ENCODE peak calls at places on chromosomes 11 and 22, in four cellular contexts. X is upper lobe of right lung, E is body of pancreas, V is DND-41. J is an unnamed sample.

GRCh38 chr11:111735262-111736116 is 30.7 kb downstream of the PPP2R1B start:
- DNase-seq in E (no peak), X (no peak), V (no peak), J (peak)

GRCh38 chr11:108558222-108558621 is 35.3 kb downstream of the EXPH5 start:
- DNase-seq in E (no peak), X (no peak), V (no peak), J (no peak)

GRCh38 chr11:88104408-88104807 is 70.8 kb downstream of the RAB38 start:
- DNase-seq in V (no peak), X (no peak), E (no peak), J (no peak)

GRCh38 chr11:104772806-104773241 is 125.4 kb downstream of the CASP12 start:
- DNase-seq in E (no peak), V (no peak), X (no peak), J (peak)

GRCh38 chr11:129283141-129283540 is 91.0 kb upstream of the ARHGAP32 start:
- DNase-seq in E (peak), V (no peak), X (no peak), J (no peak)

GRCh38 chr11:29124436-29124835 is 892.4 kb downstream of the KCNA4 start:
- DNase-seq in X (no peak), V (no peak), E (no peak), J (no peak)

GRCh38 chr11:70910835-70911234 is 341.5 kb downstream of the SHANK2 start:
- DNase-seq in V (no peak), E (no peak), X (peak), J (no peak)

GRCh38 chr11:73520358-73521061 is 77.4 kb downstream of the FAM168A start:
- DNase-seq in X (no peak), V (no peak), E (no peak), J (peak)

GRCh38 chr11:114479331-114479730 is 40.1 kb downstream of the REXO2 start:
- DNase-seq in E (no peak), V (no peak), X (no peak), J (no peak)

GRCh38 chr11:705646-706438 is at the start of gene EPS8L2:
- DNase-seq in X (peak), E (peak), V (no peak), J (no peak)

GRCh38 chr11:20097319-20098221 is 62.7 kb downstream of the DBX1 start:
- DNase-seq in E (no peak), X (no peak), V (no peak), J (no peak)

GRCh38 chr11:61967924-61968757 is 707 bp upstream of the FTH1 start:
- DNase-seq in E (peak), V (peak), X (peak), J (peak)

GRCh38 chr11:94023856-94024255 is 2.7 kb downstream of the HEPHL1 start:
- DNase-seq in V (no peak), X (no peak), E (no peak), J (no peak)

GRCh38 chr22:40567106-40567505 is 69.4 kb downstream of the MRTFA start:
- DNase-seq in X (no peak), V (no peak), E (no peak), J (no peak)

GRCh38 chr11:99534812-99535211 is 514.1 kb downstream of the CNTN5 start:
- DNase-seq in E (no peak), X (no peak), V (no peak), J (no peak)

GRCh38 chr22:47798229-47798628 is 1035.8 kb downstream of the TBC1D22A start:
- DNase-seq in X (no peak), V (no peak), E (no peak), J (no peak)

GRCh38 chr11:106524446-106524845 is 447.0 kb downstream of the AASDHPPT start:
- DNase-seq in E (no peak), X (no peak), V (no peak), J (no peak)

GRCh38 chr11:66950113-66950535 is 8.1 kb downstream of the PC start:
- DNase-seq in V (no peak), X (no peak), E (peak), J (peak)

GRCh38 chr11:126281245-126281644 is 1.6 kb upstream of the TIRAP start:
- DNase-seq in V (no peak), X (peak), E (no peak), J (no peak)

GRCh38 chr11:113994077-113994954 is 19.4 kb downstream of the HTR3A start:
- DNase-seq in V (peak), E (peak), X (no peak), J (peak)

GRCh38 chr11:130318031-130318673 is 3.4 kb upstream of the ZBTB44 start:
- DNase-seq in E (no peak), X (no peak), V (no peak), J (no peak)

GRCh38 chr11:14499178-14499559 is 442 bp downstream of the COPB1 start:
- DNase-seq in E (peak), V (peak), X (no peak), J (peak)

GRCh38 chr11:125768256-125769046 is 10.2 kb downstream of the PATE2 start:
- DNase-seq in V (no peak), E (no peak), X (no peak), J (peak)

GRCh38 chr11:77065878-77066228 is 918 bp upstream of the CAPN5 start:
- DNase-seq in E (peak), V (no peak), X (peak), J (peak)

GRCh38 chr22:24554316-24555159 is at the start of gene GUCD1:
- DNase-seq in E (no peak), V (peak), X (no peak), J (peak)

GRCh38 chr11:119248750-119249670 is 42.9 kb downstream of the CBL start:
- DNase-seq in V (no peak), X (no peak), E (no peak), J (no peak)

GRCh38 chr11:131169057-131169456 is 201.4 kb upstream of the NTM start:
- DNase-seq in X (no peak), E (no peak), V (no peak), J (no peak)

GRCh38 chr11:77171885-77172665 is 44.0 kb downstream of the MYO7A start:
- DNase-seq in X (no peak), E (no peak), V (no peak), J (no peak)

DNA sequence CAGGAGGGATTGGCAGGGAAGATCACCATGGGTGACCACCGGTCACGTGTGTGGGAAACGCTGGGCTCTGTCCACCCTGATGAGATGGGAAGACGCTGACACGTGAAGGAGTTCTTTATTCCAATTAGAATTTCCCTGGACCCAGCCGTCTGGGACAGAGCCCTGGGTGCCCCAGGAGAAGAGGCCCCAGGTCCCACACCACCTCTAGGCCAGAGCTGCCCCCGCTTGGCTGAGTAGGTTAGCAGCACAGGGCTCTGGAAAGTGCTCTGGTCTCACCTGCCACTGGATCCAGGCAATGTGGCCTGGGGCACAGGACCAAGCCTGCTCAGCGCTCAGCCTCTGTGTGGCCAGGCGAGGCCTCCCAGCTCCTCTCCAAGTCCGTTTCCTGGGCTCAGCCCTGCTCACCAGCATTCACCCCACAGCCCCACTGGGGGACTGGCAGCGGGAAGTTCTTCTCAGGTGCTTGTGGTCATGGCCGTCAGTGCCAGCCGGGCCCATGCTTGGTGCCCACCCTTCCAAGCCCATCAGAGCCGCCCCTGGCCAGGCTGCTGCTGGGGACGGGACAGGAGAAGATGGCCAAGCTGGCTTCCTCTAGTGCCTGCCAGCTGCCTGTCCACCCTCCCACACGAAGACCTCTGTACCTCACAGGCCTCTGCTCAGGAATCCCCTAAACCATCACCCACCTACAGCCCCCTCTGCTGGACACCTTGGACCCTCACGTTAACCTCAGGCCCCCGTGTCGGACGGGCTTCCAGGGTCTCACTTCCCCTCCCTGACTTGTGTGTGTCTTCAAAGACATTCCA is 62.5 kb upstream of the FGF3 start:
- DNase-seq in X (peak), E (no peak), V (no peak), J (peak)
- TF ChIP-seq CTCF in X (no peak), E (no peak), V (peak), J (peak)

GRCh38 chr22:37258005-37258790 is 14.1 kb upstream of the RAC2 start:
- DNase-seq in X (peak), V (no peak), E (no peak), J (no peak)
- H3K27ac ChIP-seq in X (no peak), V (no peak), E (no peak), J (no peak)

GRCh38 chr11:101880208-101880607 is 34.6 kb upstream of the CEP126 start:
- DNase-seq in E (no peak), X (no peak), V (peak), J (peak)
- TF ChIP-seq CTCF in E (peak), X (peak), V (peak), J (peak)

GRCh38 chr11:123590296-123590912 is 64.0 kb downstream of the SCN3B start:
- DNase-seq in V (no peak), X (no peak), E (peak), J (no peak)

GRCh38 chr11:123587044-123587443 is 67.4 kb downstream of the SCN3B start:
- DNase-seq in E (no peak), V (no peak), X (no peak), J (no peak)

GRCh38 chr11:123587559-123587958 is 66.9 kb downstream of the SCN3B start:
- DNase-seq in E (no peak), X (no peak), V (no peak), J (no peak)

GRCh38 chr11:123588117-123588815 is 66.2 kb downstream of the SCN3B start:
- DNase-seq in X (no peak), V (no peak), E (no peak), J (no peak)

GRCh38 chr11:123588863-123589262 is 65.6 kb downstream of the SCN3B start:
- DNase-seq in E (no peak), X (no peak), V (no peak), J (no peak)
- H3K27ac ChIP-seq in E (peak), X (no peak), V (no peak), J (no peak)

GRCh38 chr22:30327864-30328345 is 1.2 kb upstream of the TBC1D10A start:
- DNase-seq in E (peak), X (no peak), V (no peak), J (no peak)
- TF ChIP-seq CTCF in E (peak), X (peak), V (no peak), J (no peak)

GRCh38 chr11:78392854-78393253 is 24.8 kb downstream of the GAB2 start:
- DNase-seq in X (no peak), E (no peak), V (no peak), J (no peak)

GRCh38 chr11:78386551-78386950 is 31.1 kb downstream of the GAB2 start:
- DNase-seq in E (no peak), X (no peak), V (no peak), J (no peak)

GRCh38 chr11:78395597-78395996 is 22.0 kb downstream of the GAB2 start:
- DNase-seq in V (no peak), E (no peak), X (no peak), J (no peak)

GRCh38 chr11:78391424-78391823 is 26.2 kb downstream of the GAB2 start:
- DNase-seq in X (no peak), E (no peak), V (no peak), J (no peak)

GRCh38 chr11:78390809-78391208 is 26.8 kb downstream of the GAB2 start:
- DNase-seq in X (no peak), V (no peak), E (no peak), J (no peak)
- H3K27ac ChIP-seq in X (no peak), V (no peak), E (no peak), J (no peak)

DNA sequence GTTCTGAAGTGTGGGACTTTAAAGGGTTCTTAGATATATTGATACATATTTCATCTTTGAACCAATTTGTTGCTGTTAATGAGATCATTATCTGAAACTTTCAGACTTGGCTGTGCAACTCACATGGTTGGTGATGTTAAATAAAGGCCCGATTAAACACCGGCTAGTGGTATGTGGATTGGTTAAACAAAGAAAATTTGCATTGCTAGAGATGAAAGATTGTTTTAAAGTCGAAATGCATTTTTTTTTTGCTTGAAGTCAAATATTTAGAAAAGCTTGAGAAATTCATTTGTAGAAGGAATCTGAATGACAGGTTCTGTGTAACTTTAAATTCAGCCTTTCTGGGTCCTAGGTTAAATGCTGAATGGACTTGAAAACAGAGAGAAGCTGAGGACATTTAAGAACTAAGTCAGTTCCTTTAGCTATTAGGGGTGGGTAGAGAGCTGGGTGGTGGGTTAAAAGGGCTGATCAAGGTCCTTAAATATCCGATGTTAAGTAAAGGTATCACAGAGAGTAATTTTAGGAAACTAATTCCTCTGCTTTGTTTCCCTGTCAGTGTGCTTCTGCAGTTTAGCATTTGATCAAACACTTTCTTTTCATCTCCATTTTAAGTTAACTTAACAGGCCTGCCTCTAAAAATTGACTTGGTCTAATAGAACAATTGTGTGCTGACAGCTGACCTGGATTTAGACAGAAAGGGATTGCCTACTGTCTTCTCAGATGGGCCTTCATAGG is 4.5 kb downstream of the ZNRF3 start:
- DNase-seq in E (no peak), V (no peak), X (no peak), J (no peak)
- TF ChIP-seq CTCF in E (no peak), V (no peak), X (no peak), J (no peak)

GRCh38 chr11:69278091-69278867 is 15.7 kb upstream of the MYEOV start:
- DNase-seq in X (peak), V (no peak), E (peak), J (no peak)

GRCh38 chr11:69283446-69283845 is 10.5 kb upstream of the MYEOV start:
- DNase-seq in E (no peak), V (no peak), X (peak), J (no peak)

GRCh38 chr11:69284081-69284511 is 9.9 kb upstream of the MYEOV start:
- DNase-seq in V (no peak), E (no peak), X (no peak), J (no peak)

GRCh38 chr11:69280451-69280850 is 13.5 kb upstream of the MYEOV start:
- DNase-seq in V (no peak), E (no peak), X (no peak), J (peak)

DNA sequence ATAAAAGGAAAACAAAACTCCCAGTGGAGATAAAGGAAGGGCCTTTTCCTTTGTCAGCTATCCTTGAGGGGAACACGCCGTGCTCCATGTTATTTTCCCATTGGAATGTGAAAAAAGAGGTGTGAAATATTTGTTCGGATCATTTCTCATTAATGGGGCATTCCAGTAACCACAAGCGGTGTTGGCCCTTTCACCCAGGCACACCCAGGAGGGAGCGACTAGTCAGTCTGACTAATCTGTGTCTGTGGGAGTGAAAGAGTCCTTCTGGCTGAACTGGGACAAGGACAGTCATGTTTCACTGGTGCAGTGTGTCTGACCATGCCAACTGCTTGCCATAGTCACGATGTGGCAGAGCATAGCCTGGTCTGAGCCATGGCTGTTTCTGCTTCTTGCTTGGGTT is 13.0 kb upstream of the MYEOV start:
- DNase-seq in V (no peak), X (peak), E (peak), J (peak)
- H3K27ac ChIP-seq in V (no peak), X (no peak), E (peak), J (no peak)